ENCODE peak calls at places on chromosome 12, in six cellular contexts. B is astrocyte of the spinal cord; M is GM13977; S is NCI-H1105; X is mesendoderm; O is activated T-cell treated with anti-CD3 and anti-CD28 coated beads, Interleukin-2, amount 50 U/mL, for 72 hours. H is an unnamed sample.

GRCh38 chr12:64452559-64453329 is 824 bp downstream of the TBK1 start:
- DNase-seq in X (peak), B (peak), S (peak), M (peak), O (no peak), H (peak)

GRCh38 chr12:69619050-69619449 is 8.3 kb upstream of the LRRC10 start:
- DNase-seq in O (no peak), M (no peak), S (no peak), B (no peak), X (no peak), H (no peak)

GRCh38 chr12:24560867-24561266 is 388.0 kb downstream of the BCAT1 start:
- DNase-seq in M (no peak), B (peak), S (no peak), X (peak), O (no peak), H (no peak)

GRCh38 chr12:51520576-51521325 is 70.3 kb upstream of the SCN8A start:
- DNase-seq in B (no peak), M (no peak), S (no peak), X (peak), O (no peak), H (no peak)

GRCh38 chr12:6292606-6293005 is 17.9 kb upstream of the PLEKHG6 start:
- DNase-seq in S (no peak), M (no peak), X (peak), O (no peak), B (no peak), H (no peak)

GRCh38 chr12:26817183-26817591 is 15.8 kb downstream of the ITPR2 start:
- DNase-seq in S (no peak), O (no peak), X (no peak), M (peak), B (no peak), H (no peak)

GRCh38 chr12:53049582-53050318 is at the start of gene TNS2:
- DNase-seq in O (no peak), M (no peak), B (no peak), X (peak), S (no peak), H (peak)

GRCh38 chr12:114396153-114396868 is 9.6 kb downstream of the TBX5 start:
- DNase-seq in X (peak), M (peak), S (no peak), O (no peak), B (no peak), H (no peak)

GRCh38 chr12:48687595-48687994 is 5.6 kb upstream of the KANSL2 start:
- DNase-seq in S (no peak), M (no peak), X (no peak), O (no peak), B (no peak), H (no peak)

GRCh38 chr12:104535383-104535782 is 78.6 kb downstream of the CHST11 start:
- DNase-seq in B (peak), X (peak), M (no peak), S (no peak), O (no peak), H (no peak)

GRCh38 chr12:129535351-129535750 is 368.5 kb downstream of the TMEM132D start:
- DNase-seq in B (no peak), X (no peak), O (no peak), S (no peak), M (no peak), H (no peak)

GRCh38 chr12:89863968-89864367 is 155.3 kb upstream of the ATP2B1 start:
- DNase-seq in S (no peak), B (no peak), X (no peak), M (no peak), O (no peak), H (no peak)

GRCh38 chr12:106841471-106842302 is 67.2 kb downstream of the RIC8B start:
- DNase-seq in X (peak), M (peak), O (peak), S (peak), B (peak), H (peak)

GRCh38 chr12:91154131-91154530 is 28.5 kb downstream of the DCN start:
- DNase-seq in S (no peak), O (no peak), M (no peak), X (no peak), B (no peak), H (no peak)

GRCh38 chr12:15526033-15526432 is 203.7 kb downstream of the PTPRO start:
- DNase-seq in B (no peak), O (no peak), X (peak), M (peak), S (no peak), H (no peak)

GRCh38 chr12:108939594-108939993 is 59.7 kb downstream of the DAO start:
- DNase-seq in X (peak), M (peak), O (no peak), B (peak), S (no peak), H (no peak)

GRCh38 chr12:89636776-89637160 is 71.9 kb downstream of the ATP2B1 start:
- DNase-seq in B (no peak), M (no peak), O (no peak), X (no peak), S (no peak), H (no peak)

GRCh38 chr12:58433969-58434368 is 486.3 kb downstream of the LRIG3 start:
- DNase-seq in B (no peak), S (no peak), X (no peak), O (no peak), M (no peak), H (no peak)

GRCh38 chr12:106287364-106287763 is 15.2 kb upstream of the TCP11L2 start:
- DNase-seq in O (no peak), B (peak), X (no peak), M (no peak), S (no peak), H (no peak)

GRCh38 chr12:130953783-130954543 is at the start of gene ADGRD1:
- DNase-seq in X (peak), B (no peak), O (no peak), S (no peak), M (peak), H (no peak)

GRCh38 chr12:50400104-50400637 is 514 bp upstream of the LARP4 start:
- DNase-seq in B (no peak), O (no peak), X (no peak), S (no peak), M (no peak), H (no peak)

GRCh38 chr12:97899529-97899928 is 436.9 kb downstream of the RMST start:
- DNase-seq in B (no peak), X (no peak), M (no peak), O (no peak), S (no peak), H (no peak)

GRCh38 chr12:96101806-96102205 is 66.4 kb upstream of the LTA4H start:
- DNase-seq in X (no peak), M (no peak), S (no peak), O (no peak), B (no peak), H (no peak)

GRCh38 chr12:109542014-109542413 is 31.3 kb downstream of the MMAB start:
- DNase-seq in M (no peak), O (no peak), S (no peak), B (peak), X (peak), H (no peak)

GRCh38 chr12:87995581-87996178 is 33.5 kb downstream of the C12orf50 start:
- DNase-seq in B (peak), X (peak), M (peak), S (peak), O (peak), H (peak)

GRCh38 chr12:114254172-114254571 is 151.8 kb downstream of the TBX5 start:
- DNase-seq in O (no peak), B (no peak), S (no peak), X (no peak), M (no peak), H (no peak)

GRCh38 chr12:33116284-33116683 is 219.7 kb upstream of the PKP2 start:
- DNase-seq in X (peak), O (no peak), B (no peak), S (no peak), M (no peak), H (no peak)

GRCh38 chr12:6384499-6385436 is 806 bp downstream of the LTBR start:
- DNase-seq in S (no peak), M (peak), O (no peak), X (no peak), B (no peak), H (no peak)

GRCh38 chr12:124626841-124627502 is 59.6 kb upstream of the NCOR2 start:
- DNase-seq in O (no peak), S (no peak), B (peak), M (no peak), X (no peak), H (peak)

GRCh38 chr12:74317078-74317581 is 220.5 kb upstream of the ATXN7L3B start:
- DNase-seq in B (peak), O (no peak), X (peak), S (peak), M (no peak), H (peak)

GRCh38 chr12:14260011-14260993 is 105.2 kb upstream of the ATF7IP start:
- DNase-seq in S (no peak), B (peak), X (peak), O (no peak), M (no peak), H (peak)

GRCh38 chr12:2215709-2216560 is 163.1 kb downstream of the CACNA1C start:
- DNase-seq in S (no peak), O (no peak), M (no peak), B (peak), X (peak), H (no peak)

GRCh38 chr12:20524113-20524512 is 155.8 kb downstream of the PDE3A start:
- DNase-seq in S (no peak), M (no peak), X (no peak), O (no peak), B (no peak), H (no peak)

GRCh38 chr12:109739747-109740693 is 26.4 kb downstream of the FAM222A start:
- DNase-seq in M (no peak), O (no peak), B (no peak), X (peak), S (no peak), H (no peak)

GRCh38 chr12:100229036-100229635 is 28.5 kb downstream of the ACTR6 start:
- DNase-seq in B (no peak), S (peak), O (no peak), M (no peak), X (peak), H (no peak)

GRCh38 chr12:84741727-84742126 is 170.9 kb downstream of the SLC6A15 start:
- DNase-seq in B (no peak), O (no peak), S (no peak), M (no peak), X (no peak), H (no peak)

GRCh38 chr12:111758120-111758561 is 8.6 kb upstream of the ALDH2 start:
- DNase-seq in O (no peak), X (peak), M (no peak), B (no peak), S (no peak), H (no peak)